ENCODE peak calls at places on chromosomes 5 and 9, in nine cellular contexts. N is PC-3, R is RWPE1, Z is cardiac muscle cell, Q is hepatocyte, K is substantia nigra, C is H9, S is suprapubic skin, W is PC-9. P is an unnamed sample.

GRCh38 chr9:123678038-123678877 is 251.7 kb downstream of the DENND1A start:
- DNase-seq in N (peak), R (no peak), Z (peak), Q (peak), K (no peak), C (no peak), S (no peak), W (no peak), P (no peak)

GRCh38 chr9:34500623-34501267 is 22.0 kb downstream of the ENHO start:
- DNase-seq in N (peak), R (peak), Z (peak), Q (peak), K (peak), C (peak), S (peak), W (no peak), P (peak)

GRCh38 chr5:57277085-57277484 is 103.2 kb downstream of the GPBP1 start:
- DNase-seq in N (peak), R (peak), Z (no peak), Q (no peak), K (no peak), C (no peak), S (no peak), W (no peak), P (no peak)

GRCh38 chr5:109416882-109417281 is 7.1 kb upstream of the PJA2 start:
- DNase-seq in N (peak), R (no peak), Z (no peak), Q (no peak), K (no peak), C (no peak), S (no peak), W (no peak), P (no peak)

GRCh38 chr9:8647824-8648223 is 848.2 kb upstream of the DMAC1 start:
- DNase-seq in N (no peak), R (no peak), Z (no peak), Q (no peak), K (no peak), C (no peak), S (no peak), W (no peak), P (no peak)

GRCh38 chr5:173331287-173331686 is 3.1 kb upstream of the STC2 start:
- DNase-seq in N (no peak), R (no peak), Z (no peak), Q (no peak), K (no peak), C (no peak), S (no peak), W (no peak), P (no peak)

GRCh38 chr9:107866912-107867311 is 377.3 kb upstream of the KLF4 start:
- DNase-seq in N (no peak), R (no peak), Z (no peak), Q (no peak), K (no peak), C (no peak), S (no peak), W (no peak), P (no peak)

GRCh38 chr5:138737494-138738265 is 15.5 kb upstream of the CTNNA1 start:
- DNase-seq in N (no peak), R (no peak), Z (no peak), Q (no peak), K (no peak), C (no peak), S (no peak), W (peak), P (no peak)

GRCh38 chr9:114525505-114525904 is 20.2 kb upstream of the WHRN start:
- DNase-seq in N (peak), R (peak), Z (no peak), Q (no peak), K (no peak), C (no peak), S (no peak), W (peak), P (no peak)

GRCh38 chr9:81032831-81033230 is 656.5 kb downstream of the TLE1 start:
- DNase-seq in N (no peak), R (no peak), Z (no peak), Q (no peak), K (no peak), C (no peak), S (no peak), W (no peak), P (no peak)

GRCh38 chr5:980001-980588 is 28.5 kb upstream of the NKD2 start:
- DNase-seq in N (no peak), R (no peak), Z (no peak), Q (peak), K (no peak), C (peak), S (peak), W (no peak), P (no peak)

GRCh38 chr9:130936285-130937117 is 2.5 kb downstream of the FIBCD1 start:
- DNase-seq in N (peak), R (peak), Z (peak), Q (peak), K (no peak), C (peak), S (no peak), W (peak), P (peak)

GRCh38 chr5:68646142-68646541 is 430.6 kb downstream of the PIK3R1 start:
- DNase-seq in N (no peak), R (no peak), Z (no peak), Q (no peak), K (no peak), C (no peak), S (no peak), W (no peak), P (no peak)

GRCh38 chr9:95349109-95350038 is 31.9 kb upstream of the FANCC start:
- DNase-seq in N (no peak), R (no peak), Z (peak), Q (peak), K (no peak), C (peak), S (no peak), W (no peak), P (no peak)

GRCh38 chr5:172319708-172320441 is 36.3 kb upstream of the UBTD2 start:
- DNase-seq in N (no peak), R (no peak), Z (no peak), Q (no peak), K (no peak), C (no peak), S (no peak), W (no peak), P (no peak)

GRCh38 chr9:37377688-37378612 is 44.5 kb upstream of the GRHPR start:
- DNase-seq in N (no peak), R (no peak), Z (no peak), Q (no peak), K (no peak), C (no peak), S (no peak), W (no peak), P (no peak)

GRCh38 chr5:102532126-102532525 is 33.3 kb upstream of the SLCO6A1 start:
- DNase-seq in N (no peak), R (no peak), Z (no peak), Q (no peak), K (no peak), C (no peak), S (no peak), W (no peak), P (no peak)

GRCh38 chr5:137856916-137857862 is 10.5 kb upstream of the MYOT start:
- DNase-seq in N (no peak), R (no peak), Z (no peak), Q (no peak), K (no peak), C (no peak), S (no peak), W (no peak), P (no peak)

GRCh38 chr5:75167345-75167744 is 69.3 kb downstream of the ANKRD31 start:
- DNase-seq in N (peak), R (peak), Z (no peak), Q (peak), K (no peak), C (peak), S (no peak), W (no peak), P (no peak)

GRCh38 chr5:179119415-179120170 is 59.4 kb downstream of the ZNF354C start:
- DNase-seq in N (no peak), R (no peak), Z (no peak), Q (no peak), K (no peak), C (no peak), S (peak), W (no peak), P (no peak)

GRCh38 chr9:108526518-108526917 is 329.3 kb downstream of the ACTL7B start:
- DNase-seq in N (no peak), R (no peak), Z (no peak), Q (no peak), K (no peak), C (no peak), S (no peak), W (no peak), P (no peak)

GRCh38 chr9:130140701-130141100 is 31.5 kb upstream of the NCS1 start:
- DNase-seq in N (no peak), R (no peak), Z (no peak), Q (no peak), K (no peak), C (no peak), S (no peak), W (no peak), P (no peak)

GRCh38 chr9:132627120-132627519 is 42.7 kb downstream of the DDX31 start:
- DNase-seq in N (peak), R (no peak), Z (no peak), Q (no peak), K (no peak), C (no peak), S (no peak), W (no peak), P (no peak)

GRCh38 chr9:133521122-133522072 is 3.4 kb downstream of the MYMK start:
- DNase-seq in N (no peak), R (no peak), Z (no peak), Q (no peak), K (peak), C (no peak), S (no peak), W (no peak), P (no peak)

GRCh38 chr5:180810210-180811011 is 7.8 kb upstream of the MGAT1 start:
- DNase-seq in N (peak), R (peak), Z (peak), Q (peak), K (peak), C (peak), S (peak), W (peak), P (peak)

GRCh38 chr5:142320851-142321560 is 3.8 kb downstream of the SPRY4 start:
- DNase-seq in N (no peak), R (no peak), Z (peak), Q (no peak), K (no peak), C (peak), S (no peak), W (no peak), P (no peak)

GRCh38 chr9:132409828-132410528 is at the start of gene CFAP77:
- DNase-seq in N (peak), R (peak), Z (peak), Q (peak), K (peak), C (peak), S (no peak), W (no peak), P (peak)

GRCh38 chr9:34047864-34048729 is 590 bp downstream of the UBAP2 start:
- DNase-seq in N (peak), R (peak), Z (peak), Q (peak), K (no peak), C (peak), S (peak), W (peak), P (peak)

GRCh38 chr5:64165500-64166200 is at the start of gene RNF180:
- DNase-seq in N (peak), R (peak), Z (peak), Q (peak), K (no peak), C (peak), S (peak), W (no peak), P (peak)

GRCh38 chr9:89457376-89457855 is 40.5 kb downstream of the SEMA4D start:
- DNase-seq in N (no peak), R (no peak), Z (no peak), Q (no peak), K (no peak), C (no peak), S (no peak), W (no peak), P (no peak)

GRCh38 chr9:89453452-89453851 is 44.5 kb downstream of the SEMA4D start:
- DNase-seq in N (no peak), R (no peak), Z (no peak), Q (no peak), K (peak), C (no peak), S (no peak), W (no peak), P (no peak)

GRCh38 chr9:89452561-89452960 is 45.4 kb downstream of the SEMA4D start:
- DNase-seq in N (no peak), R (no peak), Z (no peak), Q (no peak), K (no peak), C (no peak), S (no peak), W (no peak), P (no peak)

GRCh38 chr9:89455356-89455824 is 42.5 kb downstream of the SEMA4D start:
- DNase-seq in N (no peak), R (no peak), Z (no peak), Q (no peak), K (no peak), C (no peak), S (no peak), W (no peak), P (no peak)

GRCh38 chr9:89454498-89455355 is 43.2 kb downstream of the SEMA4D start:
- DNase-seq in N (no peak), R (no peak), Z (no peak), Q (no peak), K (no peak), C (no peak), S (no peak), W (no peak), P (no peak)
- H3K27ac ChIP-seq in N (no peak), R (no peak), Z (no peak), Q (no peak), K (peak), C (no peak), S (no peak), W (no peak), P (no peak)

GRCh38 chr5:91381774-91382492 is 1.2 kb downstream of the ARRDC3 start:
- DNase-seq in N (peak), R (peak), Z (peak), Q (peak), K (peak), C (peak), S (peak), W (peak), P (peak)
- H3K27ac ChIP-seq in N (peak), R (no peak), Z (peak), Q (peak), K (peak), C (peak), S (peak), W (peak), P (peak)

GRCh38 chr9:119802621-119803020 is 433.4 kb upstream of the BRINP1 start:
- DNase-seq in N (no peak), R (no peak), Z (no peak), Q (peak), K (peak), C (no peak), S (peak), W (no peak), P (peak)
- H3K27ac ChIP-seq in N (no peak), R (no peak), Z (no peak), Q (no peak), K (peak), C (no peak), S (peak), W (no peak), P (no peak)

GRCh38 chr5:39605145-39605544 is 180.4 kb upstream of the DAB2 start:
- DNase-seq in N (no peak), R (no peak), Z (no peak), Q (no peak), K (no peak), C (no peak), S (no peak), W (no peak), P (no peak)
- H3K27ac ChIP-seq in N (peak), R (no peak), Z (no peak), Q (no peak), K (no peak), C (no peak), S (no peak), W (no peak), P (no peak)

GRCh38 chr9:75904364-75904763 is 13.9 kb downstream of the PCSK5 start:
- DNase-seq in N (no peak), R (no peak), Z (no peak), Q (no peak), K (no peak), C (no peak), S (no peak), W (no peak), P (no peak)

GRCh38 chr9:75907863-75908262 is 17.4 kb downstream of the PCSK5 start:
- DNase-seq in N (no peak), R (no peak), Z (no peak), Q (peak), K (no peak), C (no peak), S (no peak), W (no peak), P (no peak)

GRCh38 chr9:75903785-75904360 is 13.4 kb downstream of the PCSK5 start:
- DNase-seq in N (no peak), R (peak), Z (no peak), Q (no peak), K (no peak), C (no peak), S (no peak), W (peak), P (no peak)

GRCh38 chr9:75907329-75907728 is 16.9 kb downstream of the PCSK5 start:
- DNase-seq in N (no peak), R (no peak), Z (no peak), Q (peak), K (no peak), C (no peak), S (no peak), W (no peak), P (no peak)

DNA sequence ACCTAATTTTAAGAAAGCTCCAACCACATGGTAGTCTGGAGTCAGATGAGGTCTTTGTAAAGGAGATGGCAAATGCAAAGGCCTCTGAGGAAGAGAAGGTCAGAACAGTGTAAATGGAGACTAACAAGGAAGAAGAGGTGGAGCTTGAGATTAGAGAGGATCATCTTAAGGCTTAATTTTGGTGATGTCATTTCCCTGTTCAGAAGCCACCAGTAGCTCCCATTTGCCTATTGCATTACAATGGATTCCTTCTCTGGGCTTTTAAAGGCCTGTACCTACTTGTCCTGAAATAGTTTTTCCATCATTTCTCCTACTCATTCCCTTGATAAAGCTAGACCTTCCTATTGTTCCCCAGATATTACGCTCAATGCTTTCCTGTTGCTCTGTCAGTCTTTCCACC is 16.1 kb downstream of the PCSK5 start:
- DNase-seq in N (no peak), R (no peak), Z (no peak), Q (no peak), K (no peak), C (no peak), S (no peak), W (no peak), P (no peak)
- H3K27ac ChIP-seq in N (no peak), R (no peak), Z (no peak), Q (peak), K (no peak), C (no peak), S (no peak), W (no peak), P (no peak)

DNA sequence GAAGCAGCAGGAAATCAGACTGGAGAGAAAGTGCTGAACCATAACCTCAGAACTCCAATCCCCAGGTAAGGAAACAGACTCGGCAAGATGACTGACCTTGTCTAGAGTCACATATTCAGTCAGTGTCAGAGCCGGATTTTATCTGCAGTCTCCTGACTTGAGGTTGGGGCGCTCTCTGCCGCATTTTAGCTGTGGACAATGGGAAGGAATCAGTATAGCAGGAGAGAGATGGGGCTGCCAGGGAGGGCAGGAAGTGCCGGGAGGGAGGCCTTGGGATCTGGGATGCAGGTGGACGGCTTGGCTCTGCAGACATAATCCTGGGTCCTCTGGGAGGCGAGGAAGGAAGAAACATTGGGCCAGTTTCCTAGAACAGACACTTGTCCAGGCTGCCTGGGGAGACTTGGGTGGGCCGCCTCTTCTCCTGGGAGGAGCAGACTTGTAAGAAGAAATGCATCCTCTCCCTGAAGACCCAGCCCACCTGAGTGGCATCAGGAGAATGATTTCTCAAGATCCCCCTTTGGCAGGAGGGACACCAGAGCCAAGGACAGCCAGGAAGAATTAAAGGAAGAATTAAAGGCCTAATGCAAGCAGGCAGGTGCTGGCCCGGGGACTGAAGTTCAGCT is 39.7 kb upstream of the COL15A1 start:
- DNase-seq in N (no peak), R (no peak), Z (no peak), Q (no peak), K (no peak), C (no peak), S (no peak), W (no peak), P (no peak)
- H3K27ac ChIP-seq in N (no peak), R (no peak), Z (no peak), Q (no peak), K (no peak), C (no peak), S (no peak), W (no peak), P (no peak)

P was measured in ovary.